ENCODE peak calls at places on chromosomes 4 and X, in seven cellular contexts. Q is neural crest cell, X is ACHN, Y is ELR, G is NCI-H1105 treated with DMSO at 0.1 percent for 48 hours, V is GM06990, N is fibroblast of the aortic adventitia. F is an unnamed sample.

GRCh38 chr4:60865238-60865637 is 334.9 kb upstream of the ADGRL3 start:
- DNase-seq in V (no peak), Y (peak; percentile 15), X (no peak), N (no peak), G (no peak), Q (no peak), F (no peak)

GRCh38 chr4:76449362-76449767 is 14.3 kb downstream of the SHROOM3 start:
- DNase-seq in V (no peak), X (peak; percentile 6), Q (no peak), Y (no peak), N (peak; percentile 37), G (no peak), F (no peak)

GRCh38 chr4:8438743-8439142 is 1.8 kb downstream of the ACOX3 start:
- DNase-seq in Q (no peak), X (no peak), V (no peak), Y (no peak), N (no peak), G (no peak), F (no peak)

GRCh38 chr4:77538144-77538543 is 67.5 kb upstream of the CXCL13 start:
- DNase-seq in X (no peak), N (peak; percentile 77), G (no peak), Q (no peak), V (no peak), Y (peak; percentile 45), F (no peak)

GRCh38 chr4:124092101-124093057 is 620.2 kb downstream of the ANKRD50 start:
- DNase-seq in Y (no peak), X (no peak), V (no peak), N (no peak), G (no peak), Q (no peak), F (no peak)

GRCh38 chr4:53067125-53067802 is 205.1 kb downstream of the RASL11B start:
- DNase-seq in Y (no peak), Q (no peak), N (no peak), X (no peak), V (no peak), G (no peak), F (no peak)

GRCh38 chr4:26206339-26206738 is 114.5 kb upstream of the RBPJ start:
- DNase-seq in X (no peak), Y (no peak), N (peak; percentile 99), Q (no peak), V (no peak), G (no peak), F (no peak)

GRCh38 chrX:150365051-150365952 is 2.2 kb downstream of the MAMLD1 start:
- DNase-seq in N (peak; percentile 48), V (no peak), G (peak; percentile 66), X (peak; percentile 65), Q (peak; percentile 72), Y (peak; percentile 66), F (peak; percentile 24)

GRCh38 chr4:109559625-109559982 is 442 bp upstream of the MCUB start:
- DNase-seq in Y (peak; percentile 54), X (peak; percentile 34), Q (no peak), N (no peak), V (no peak), G (no peak), F (peak; percentile 43)

GRCh38 chr4:76525751-76526150 is 90.7 kb downstream of the SHROOM3 start:
- DNase-seq in V (no peak), G (no peak), X (no peak), N (no peak), Q (no peak), Y (no peak), F (no peak)

GRCh38 chr4:95869961-95870500 is 30.1 kb downstream of the PDHA2 start:
- DNase-seq in X (no peak), Y (no peak), N (no peak), V (no peak), Q (no peak), G (no peak), F (no peak)